ENCODE peak calls at places on chromosomes 16 and 17, in seven cellular contexts. I is stimulated activated CD4-positive, alpha-beta T cell treated with anti-CD3 and anti-CD28 coated beads, Interleukin-2, amount 100 ng/mL, for 48 hours; O is naive B cell; D is non-pigmented ciliary epithelial cell; M is cerebellar nuclear complex; W is neural crest cell; E is sciatic nerve. X is an unnamed sample.
A peak's percentile ranks its signal among the peaks of the same experiment; 100 is the strongest.

GRCh38 chr17:17179371-17179827 is 26.7 kb downstream of the PLD6 start:
- DNase-seq in D (no peak), W (no peak), I (no peak), O (no peak), M (no peak), E (no peak), X (peak; percentile 77)

GRCh38 chr17:37182786-37183185 is 193.0 kb upstream of the C17orf78 start:
- DNase-seq in O (no peak), W (no peak), I (no peak), D (no peak), E (no peak), M (no peak), X (no peak)

GRCh38 chr16:87963400-87963799 is 12.2 kb downstream of the BANP start:
- DNase-seq in E (no peak), O (no peak), D (peak; percentile 65), I (peak; percentile 60), W (no peak), M (no peak), X (no peak)

GRCh38 chr17:50052241-50052788 is 3.6 kb upstream of the ITGA3 start:
- DNase-seq in D (no peak), E (no peak), W (no peak), O (no peak), I (no peak), M (no peak), X (no peak)

GRCh38 chr17:49755681-49756283 is 8.1 kb downstream of the FAM117A start:
- DNase-seq in E (no peak), I (no peak), M (no peak), W (no peak), O (no peak), D (no peak), X (no peak)

GRCh38 chr16:78292726-78293380 is 193.4 kb downstream of the WWOX start:
- DNase-seq in D (no peak), W (no peak), E (no peak), O (no peak), M (no peak), I (no peak), X (no peak)

GRCh38 chr17:64130559-64131001 is 636 bp upstream of the ERN1 start:
- DNase-seq in I (no peak), D (no peak), M (no peak), W (no peak), O (no peak), E (peak; percentile 71), X (peak; percentile 49)

GRCh38 chr17:40209404-40210093 is 9.6 kb upstream of the WIPF2 start:
- DNase-seq in I (no peak), E (no peak), O (no peak), D (no peak), M (no peak), W (no peak), X (no peak)

GRCh38 chr17:82236142-82236971 is 7.5 kb downstream of the SLC16A3 start:
- DNase-seq in I (peak; percentile 73), O (peak; percentile 62), M (no peak), W (peak; percentile 68), E (peak; percentile 83), D (no peak), X (no peak)

GRCh38 chr16:4847774-4848587 is 700 bp downstream of the UBN1 start:
- DNase-seq in M (no peak), I (peak; percentile 9), D (no peak), W (peak; percentile 19), O (peak; percentile 22), E (peak; percentile 67), X (peak; percentile 36)

GRCh38 chr17:49691086-49691676 is 13.3 kb upstream of the SPOP start:
- DNase-seq in I (no peak), W (no peak), M (peak; percentile 36), D (no peak), O (no peak), E (no peak), X (no peak)

GRCh38 chr17:82400830-82401229 is 17.3 kb upstream of the HEXD start:
- DNase-seq in M (no peak), I (peak; percentile 20), W (no peak), E (no peak), O (peak; percentile 44), D (no peak), X (peak; percentile 88)